ENCODE peak calls at places on chromosomes 7 and 10, in nine cellular contexts. B, A, R, W, I, N, E, M and Z are unnamed samples.

GRCh38 chr10:77927343-77928256 is 1.0 kb upstream of the DLG5 start:
- DNase-seq in B (no peak), A (no peak), R (no peak), W (no peak), I (no peak), N (no peak), E (no peak), M (no peak), Z (no peak)

GRCh38 chr10:96765406-96766240 is 45.3 kb upstream of the PIK3AP1 start:
- DNase-seq in B (peak), A (peak), R (no peak), W (peak), I (peak), N (no peak), E (peak), M (peak), Z (peak)

GRCh38 chr10:69734416-69734796 is 67.3 kb upstream of the COL13A1 start:
- DNase-seq in B (no peak), A (no peak), R (no peak), W (no peak), I (no peak), N (no peak), E (no peak), M (no peak), Z (no peak)

GRCh38 chr10:132848306-132848705 is 62.4 kb upstream of the NKX6-2 start:
- DNase-seq in B (no peak), A (no peak), R (no peak), W (peak), I (peak), N (no peak), E (no peak), M (peak), Z (peak)

GRCh38 chr10:78443900-78444571 is 410.4 kb downstream of the RPS24 start:
- DNase-seq in B (no peak), A (no peak), R (no peak), W (peak), I (no peak), N (no peak), E (no peak), M (no peak), Z (no peak)

GRCh38 chr7:76428868-76429805 is 4.4 kb downstream of the ZP3 start:
- DNase-seq in B (no peak), A (no peak), R (no peak), W (peak), I (no peak), N (no peak), E (no peak), M (no peak), Z (no peak)

GRCh38 chr7:17530249-17530648 is 231.8 kb downstream of the AHR start:
- DNase-seq in B (no peak), A (no peak), R (no peak), W (no peak), I (no peak), N (no peak), E (peak), M (no peak), Z (no peak)

GRCh38 chr7:41005381-41005901 is 697.4 kb downstream of the INHBA start:
- DNase-seq in B (no peak), A (no peak), R (no peak), W (no peak), I (no peak), N (no peak), E (no peak), M (no peak), Z (no peak)

GRCh38 chr7:46839651-46840050 is 742.3 kb downstream of the TNS3 start:
- DNase-seq in B (no peak), A (no peak), R (no peak), W (no peak), I (no peak), N (no peak), E (no peak), M (no peak), Z (no peak)

GRCh38 chr7:4169505-4169904 is 512.6 kb upstream of the FOXK1 start:
- DNase-seq in B (no peak), A (no peak), R (no peak), W (no peak), I (no peak), N (no peak), E (no peak), M (no peak), Z (peak)

GRCh38 chr10:52703451-52703850 is 69.1 kb downstream of the MBL2 start:
- DNase-seq in B (no peak), A (no peak), R (no peak), W (no peak), I (no peak), N (no peak), E (no peak), M (no peak), Z (no peak)

GRCh38 chr7:158650821-158651225 is 53.8 kb downstream of the NCAPG2 start:
- DNase-seq in B (no peak), A (no peak), R (no peak), W (no peak), I (no peak), N (no peak), E (no peak), M (no peak), Z (no peak)

GRCh38 chr10:55311823-55312431 is 510.9 kb upstream of the PCDH15 start:
- DNase-seq in B (no peak), A (no peak), R (no peak), W (no peak), I (no peak), N (no peak), E (no peak), M (no peak), Z (no peak)

GRCh38 chr10:112815238-112816032 is 134.6 kb upstream of the TCF7L2 start:
- DNase-seq in B (no peak), A (no peak), R (no peak), W (no peak), I (no peak), N (no peak), E (no peak), M (no peak), Z (no peak)

GRCh38 chr7:63900394-63901203 is 98.0 kb upstream of the ZNF722 start:
- DNase-seq in B (peak), A (peak), R (no peak), W (no peak), I (peak), N (no peak), E (no peak), M (no peak), Z (no peak)

GRCh38 chr10:118041316-118041715 is 5.4 kb downstream of the RAB11FIP2 start:
- DNase-seq in B (no peak), A (no peak), R (no peak), W (no peak), I (no peak), N (no peak), E (no peak), M (no peak), Z (no peak)